ENCODE peak calls at places on chromosomes 5 and 9, in six cellular contexts. Q is left ventricle myocardium inferior; J is heart right ventricle; B is IMR-90; N is CD8-positive, alpha-beta memory T cell; V is psoas muscle. Y is an unnamed sample.

GRCh38 chr5:154267516-154267915 is 77.0 kb downstream of the GALNT10 start:
- DNase-seq in Q (no peak), J (no peak), B (no peak), N (no peak), V (no peak), Y (no peak)

GRCh38 chr9:82423700-82424099 is 435.1 kb downstream of the SPATA31D1 start:
- DNase-seq in Q (no peak), J (no peak), B (no peak), N (no peak), V (no peak), Y (no peak)

GRCh38 chr9:113857875-113858274 is 18.2 kb upstream of the ZNF618 start:
- DNase-seq in Q (no peak), J (no peak), B (peak), N (no peak), V (no peak), Y (no peak)

GRCh38 chr5:1668141-1668721 is 131.4 kb downstream of the MRPL36 start:
- DNase-seq in Q (no peak), J (no peak), B (no peak), N (no peak), V (peak), Y (no peak)

GRCh38 chr5:35091734-35092133 is 44.0 kb upstream of the AGXT2 start:
- DNase-seq in Q (no peak), J (no peak), B (no peak), N (no peak), V (no peak), Y (no peak)

GRCh38 chr9:86945868-86946711 is 1.2 kb downstream of the GAS1 start:
- DNase-seq in Q (peak), J (peak), B (peak), N (peak), V (peak), Y (peak)

GRCh38 chr9:26502311-26502710 is 390.3 kb downstream of the CAAP1 start:
- DNase-seq in Q (no peak), J (no peak), B (no peak), N (no peak), V (no peak), Y (no peak)

GRCh38 chr9:91532325-91532724 is 108.7 kb upstream of the NFIL3 start:
- DNase-seq in Q (no peak), J (no peak), B (peak), N (no peak), V (no peak), Y (no peak)

GRCh38 chr9:127926961-127927456 is 3.6 kb downstream of the PIP5KL1 start:
- DNase-seq in Q (no peak), J (no peak), B (no peak), N (no peak), V (no peak), Y (no peak)

GRCh38 chr5:169856571-169856970 is 123.7 kb downstream of the INSYN2B start:
- DNase-seq in Q (no peak), J (no peak), B (peak), N (no peak), V (no peak), Y (no peak)

GRCh38 chr5:177276886-177277285 is 26.6 kb downstream of the RAB24 start:
- DNase-seq in Q (no peak), J (no peak), B (peak), N (no peak), V (no peak), Y (no peak)

GRCh38 chr5:168790691-168791230 is 211.6 kb upstream of the PANK3 start:
- DNase-seq in Q (no peak), J (no peak), B (no peak), N (no peak), V (no peak), Y (no peak)

GRCh38 chr5:7801898-7802614 is 48.9 kb downstream of the CFAP90 start:
- DNase-seq in Q (no peak), J (no peak), B (no peak), N (no peak), V (no peak), Y (no peak)

GRCh38 chr9:111484564-111484878 is 338 bp upstream of the ECPAS start:
- DNase-seq in Q (no peak), J (no peak), B (peak), N (no peak), V (no peak), Y (no peak)

GRCh38 chr5:52884453-52884852 is 96.7 kb downstream of the ITGA1 start:
- DNase-seq in Q (no peak), J (no peak), B (no peak), N (no peak), V (no peak), Y (no peak)

GRCh38 chr9:34267660-34268059 is 61.4 kb downstream of the KIF24 start:
- DNase-seq in Q (no peak), J (no peak), B (no peak), N (no peak), V (no peak), Y (no peak)

GRCh38 chr9:74035786-74036185 is 461.3 kb upstream of the RORB start:
- DNase-seq in Q (no peak), J (no peak), B (no peak), N (no peak), V (no peak), Y (no peak)

GRCh38 chr9:129131300-129132145 is 20.3 kb downstream of the PTPA start:
- DNase-seq in Q (peak), J (peak), B (peak), N (peak), V (peak), Y (peak)

GRCh38 chr9:95752129-95752731 is 123.3 kb upstream of the ERCC6L2 start:
- DNase-seq in Q (no peak), J (no peak), B (no peak), N (no peak), V (no peak), Y (no peak)

GRCh38 chr9:90112791-90113190 is 508.0 kb downstream of the GADD45G start:
- DNase-seq in Q (no peak), J (no peak), B (peak), N (no peak), V (no peak), Y (no peak)

GRCh38 chr9:70362952-70363351 is 51.5 kb downstream of the KLF9 start:
- DNase-seq in Q (no peak), J (no peak), B (peak), N (no peak), V (no peak), Y (no peak)

GRCh38 chr5:6287136-6287535 is 91.2 kb downstream of the MED10 start:
- DNase-seq in Q (no peak), J (no peak), B (no peak), N (no peak), V (no peak), Y (no peak)

GRCh38 chr5:137344723-137345322 is 154.3 kb downstream of the SPOCK1 start:
- DNase-seq in Q (no peak), J (peak), B (peak), N (no peak), V (no peak), Y (no peak)

GRCh38 chr9:81819859-81820546 is 108.2 kb upstream of the SPATA31D4 start:
- DNase-seq in Q (no peak), J (no peak), B (peak), N (no peak), V (no peak), Y (no peak)

GRCh38 chr5:127571732-127572131 is 54.3 kb downstream of the PRRC1 start:
- DNase-seq in Q (no peak), J (no peak), B (no peak), N (no peak), V (no peak), Y (no peak)

GRCh38 chr5:135081240-135081639 is 47.2 kb upstream of the PITX1 start:
- DNase-seq in Q (no peak), J (no peak), B (no peak), N (no peak), V (no peak), Y (no peak)

GRCh38 chr5:67283275-67283987 is 86.8 kb upstream of the CD180 start:
- DNase-seq in Q (no peak), J (no peak), B (no peak), N (no peak), V (no peak), Y (no peak)

GRCh38 chr9:38068616-38068865 is 486 bp downstream of the SHB start:
- DNase-seq in Q (no peak), J (no peak), B (peak), N (peak), V (no peak), Y (peak)

GRCh38 chr5:109676920-109677319 is 12.8 kb upstream of the MAN2A1 start:
- DNase-seq in Q (no peak), J (peak), B (no peak), N (no peak), V (no peak), Y (no peak)

GRCh38 chr5:132277971-132278964 is 15.9 kb upstream of the SLC22A4 start:
- DNase-seq in Q (no peak), J (no peak), B (no peak), N (no peak), V (no peak), Y (no peak)

DNA sequence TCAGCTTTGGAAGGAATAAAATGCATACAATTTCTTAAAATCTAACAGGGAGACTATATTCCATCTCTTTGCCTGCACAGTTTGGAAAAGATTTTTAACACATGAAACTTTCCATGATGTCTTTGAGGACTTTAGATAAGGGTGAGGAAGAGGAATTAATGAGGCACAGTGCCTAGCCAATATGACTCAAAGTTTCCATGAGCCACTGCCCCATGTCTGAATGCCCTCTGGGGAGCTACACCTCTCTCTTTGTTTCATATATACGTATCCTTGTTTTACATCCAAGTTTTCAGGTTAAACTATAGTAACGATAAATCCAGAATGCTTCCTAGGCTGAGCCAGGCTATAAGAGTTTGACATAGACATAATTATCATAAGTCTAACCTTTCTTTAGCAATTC is 349.3 kb upstream of the TLE4 start:
- DNase-seq in Q (no peak), J (no peak), B (no peak), N (no peak), V (no peak), Y (no peak)
- H3K27ac ChIP-seq in Q (no peak), J (no peak), B (no peak), N (no peak), V (no peak), Y (no peak)

GRCh38 chr5:138351517-138351916 is 968 bp upstream of the KDM3B start:
- DNase-seq in Q (no peak), J (no peak), B (no peak), N (no peak), V (no peak), Y (no peak)
- H3K27ac ChIP-seq in Q (peak), J (peak), B (no peak), N (no peak), V (peak), Y (no peak)

DNA sequence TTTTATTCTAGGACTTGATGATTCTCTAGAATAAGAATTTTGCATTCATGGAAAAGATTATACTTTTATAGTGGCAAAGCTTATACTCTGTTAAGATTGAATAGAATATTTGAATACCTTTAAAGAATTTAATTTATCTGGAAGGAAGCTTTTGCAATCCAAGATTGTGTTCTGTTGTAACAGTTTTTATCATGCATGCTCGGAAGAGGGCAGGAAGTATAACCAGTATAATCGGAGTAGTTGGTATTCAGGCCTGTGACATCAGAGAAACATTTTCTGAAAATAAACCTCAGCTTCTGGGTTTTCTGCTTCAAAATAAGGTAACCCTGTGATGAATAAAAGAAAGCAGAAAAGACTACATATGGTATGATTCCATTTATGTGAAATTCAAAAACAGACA is 21.4 kb downstream of the CYSTM1 start:
- DNase-seq in Q (no peak), J (no peak), B (no peak), N (no peak), V (no peak), Y (no peak)
- H3K27ac ChIP-seq in Q (no peak), J (no peak), B (no peak), N (no peak), V (no peak), Y (no peak)

DNA sequence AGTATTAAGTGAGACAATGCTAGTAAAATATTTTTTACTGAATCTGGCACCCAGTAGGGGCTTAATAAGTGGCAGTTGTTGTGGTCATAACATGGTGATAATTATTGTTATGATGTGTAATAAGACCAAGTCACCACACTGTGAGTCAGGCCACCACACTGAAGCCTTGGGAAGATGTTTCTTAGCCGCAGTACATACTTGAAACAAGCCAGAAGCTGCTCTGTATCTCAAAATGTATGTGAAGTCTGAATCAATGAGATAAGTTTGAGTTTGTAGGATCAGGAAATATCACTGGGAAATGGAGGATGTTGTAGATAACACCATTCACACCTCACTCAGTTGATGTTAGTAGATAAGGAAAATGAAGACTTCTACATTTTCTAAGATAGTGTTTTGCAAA is 51.3 kb upstream of the PTPN3 start:
- DNase-seq in Q (no peak), J (no peak), B (no peak), N (no peak), V (no peak), Y (no peak)
- H3K27ac ChIP-seq in Q (no peak), J (no peak), B (no peak), N (no peak), V (no peak), Y (no peak)